ENCODE peak calls at places on chromosomes 5 and 9, in five cellular contexts. Y, J, Q, F and A are unnamed samples.

GRCh38 chr5:103066346-103066745 is 53.6 kb downstream of the GIN1 start:
- DNase-seq in Y (no peak), J (no peak), Q (no peak), F (no peak), A (no peak)

GRCh38 chr5:108503986-108504385 is 122.1 kb upstream of the FBXL17 start:
- DNase-seq in Y (no peak), J (no peak), Q (no peak), F (no peak), A (no peak)

GRCh38 chr9:115413766-115414382 is 295.9 kb upstream of the TNC start:
- DNase-seq in Y (no peak), J (no peak), Q (no peak), F (no peak), A (no peak)

GRCh38 chr5:95572016-95572415 is 17.1 kb downstream of the ARSK start:
- DNase-seq in Y (no peak), J (no peak), Q (no peak), F (no peak), A (no peak)

GRCh38 chr9:132381966-132382541 is 24.6 kb downstream of the TTF1 start:
- DNase-seq in Y (no peak), J (no peak), Q (no peak), F (no peak), A (no peak)

GRCh38 chr5:93578179-93578812 is 2.7 kb downstream of the NR2F1-AS1 start:
- DNase-seq in Y (no peak), J (no peak), Q (peak), F (no peak), A (no peak)

GRCh38 chr9:129886226-129887174 is 51.2 kb downstream of the USP20 start:
- DNase-seq in Y (peak), J (no peak), Q (no peak), F (peak), A (no peak)

GRCh38 chr9:109436071-109436470 is 62.0 kb downstream of the PTPN3 start:
- DNase-seq in Y (no peak), J (no peak), Q (no peak), F (no peak), A (no peak)

GRCh38 chr5:1050449-1051365 is 42.1 kb downstream of the NKD2 start:
- DNase-seq in Y (no peak), J (no peak), Q (peak), F (no peak), A (no peak)

GRCh38 chr5:141330299-141331080 is at the start of gene PCDHGA1:
- DNase-seq in Y (no peak), J (no peak), Q (no peak), F (peak), A (no peak)

GRCh38 chr5:150562832-150563231 is 54.9 kb downstream of the NDST1 start:
- DNase-seq in Y (no peak), J (peak), Q (peak), F (peak), A (no peak)

GRCh38 chr9:8338249-8338721 is 538.7 kb upstream of the DMAC1 start:
- DNase-seq in Y (no peak), J (no peak), Q (no peak), F (no peak), A (no peak)

GRCh38 chr5:91225848-91226686 is 157.1 kb downstream of the ARRDC3 start:
- DNase-seq in Y (peak), J (no peak), Q (peak), F (peak), A (no peak)

GRCh38 chr9:112884721-112885120 is 6.0 kb downstream of the SLC46A2 start:
- DNase-seq in Y (no peak), J (no peak), Q (no peak), F (no peak), A (no peak)